ENCODE peak calls at places on chromosomes 12 and 14, in eight cellular contexts. D is effector memory CD4-positive, alpha-beta T cell; J is psoas muscle; H is aorta; R is CD8-positive, alpha-beta T cell; N is stomach; O is A549; L is lower lobe of right lung. K is an unnamed sample.

GRCh38 chr12:56087220-56087619 is 7.3 kb downstream of the ERBB3 start:
- DNase-seq in D (no peak), J (peak; percentile 49), H (peak; percentile 57), R (no peak), N (peak; percentile 97), O (peak; percentile 45), L (peak; percentile 94), K (peak; percentile 99)

GRCh38 chr12:112969547-112970306 is 8.6 kb upstream of the OAS2 start:
- DNase-seq in D (no peak), J (no peak), H (no peak), R (no peak), N (no peak), O (no peak), L (no peak), K (no peak)

GRCh38 chr14:91947196-91948184 is at the start of gene FBLN5:
- DNase-seq in D (no peak), J (peak; percentile 81), H (peak; percentile 83), R (peak; percentile 6), N (peak; percentile 60), O (peak; percentile 17), L (peak; percentile 79), K (peak; percentile 67)

GRCh38 chr12:116525418-116526001 is 33.7 kb upstream of the MAP1LC3B2 start:
- DNase-seq in D (no peak), J (peak; percentile 74), H (peak; percentile 90), R (no peak), N (peak; percentile 80), O (peak; percentile 87), L (no peak), K (peak; percentile 89)

GRCh38 chr12:106108187-106108816 is 30.5 kb downstream of the NUAK1 start:
- DNase-seq in D (no peak), J (no peak), H (no peak), R (no peak), N (no peak), O (peak; percentile 62), L (no peak), K (no peak)

GRCh38 chr12:3091650-3092207 is 14.6 kb downstream of the TSPAN9 start:
- DNase-seq in D (no peak), J (no peak), H (no peak), R (no peak), N (no peak), O (no peak), L (no peak), K (no peak)

GRCh38 chr14:58331111-58331510 is 32.8 kb downstream of the ARID4A start:
- DNase-seq in D (peak; percentile 84), J (peak; percentile 75), H (peak; percentile 92), R (peak; percentile 81), N (peak; percentile 87), O (peak; percentile 92), L (peak; percentile 70), K (peak; percentile 95)

GRCh38 chr12:129127771-129128170 is 274.5 kb downstream of the GLT1D1 start:
- DNase-seq in D (no peak), J (no peak), H (no peak), R (no peak), N (no peak), O (no peak), L (no peak), K (no peak)

GRCh38 chr12:130204441-130204840 is 42.2 kb downstream of the FZD10 start:
- DNase-seq in D (no peak), J (no peak), H (no peak), R (no peak), N (no peak), O (no peak), L (no peak), K (no peak)

GRCh38 chr12:45660330-45660729 is 69.2 kb upstream of the ARID2 start:
- DNase-seq in D (no peak), J (no peak), H (peak; percentile 55), R (no peak), N (peak; percentile 26), O (peak; percentile 37), L (no peak), K (peak; percentile 24)

GRCh38 chr14:36035675-36036074 is 140.8 kb downstream of the PTCSC3 start:
- DNase-seq in D (no peak), J (no peak), H (no peak), R (no peak), N (no peak), O (no peak), L (no peak), K (no peak)

GRCh38 chr14:75221797-75222196 is 45.4 kb upstream of the TMED10 start:
- DNase-seq in D (no peak), J (no peak), H (no peak), R (no peak), N (no peak), O (no peak), L (no peak), K (no peak)

GRCh38 chr14:92122351-92122677 is 545 bp downstream of the CPSF2 start:
- DNase-seq in D (no peak), J (no peak), H (no peak), R (no peak), N (no peak), O (peak; percentile 18), L (no peak), K (no peak)

GRCh38 chr12:80805106-80805505 is 88.4 kb downstream of the MYF5 start:
- DNase-seq in D (no peak), J (no peak), H (no peak), R (no peak), N (no peak), O (no peak), L (no peak), K (no peak)

GRCh38 chr14:95652690-95653089 is 33.5 kb upstream of the TCL1B start:
- DNase-seq in D (no peak), J (no peak), H (no peak), R (no peak), N (no peak), O (no peak), L (no peak), K (no peak)

GRCh38 chr14:97306133-97306784 is 509.1 kb downstream of the VRK1 start:
- DNase-seq in D (no peak), J (no peak), H (no peak), R (no peak), N (no peak), O (no peak), L (no peak), K (no peak)

DNA sequence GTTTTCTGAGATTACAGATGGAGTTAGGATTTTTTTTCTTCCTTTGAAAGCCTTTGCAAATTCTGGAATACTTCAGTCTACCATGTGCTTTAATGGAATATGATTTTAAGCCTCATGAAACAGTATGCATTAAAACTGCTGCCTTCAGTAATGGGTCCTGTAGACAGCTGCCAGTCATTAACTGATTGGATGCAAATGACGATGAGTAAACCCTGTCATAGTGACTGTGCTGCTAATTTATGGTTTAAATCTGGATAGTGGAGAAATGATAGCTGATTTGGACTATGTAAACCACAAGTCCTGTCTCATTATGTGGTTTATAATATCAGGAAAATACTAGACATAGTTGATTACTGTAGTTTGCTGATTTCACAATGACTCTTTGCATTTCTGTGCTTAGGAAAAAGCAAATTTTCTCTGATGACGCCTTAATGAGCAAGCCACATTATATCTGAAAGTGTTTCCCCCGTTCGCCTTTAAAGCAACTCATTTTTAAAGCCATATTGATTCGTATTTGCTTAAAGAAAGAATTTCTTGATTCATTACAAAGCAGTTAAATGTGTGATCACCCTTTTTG is 217.6 kb downstream of the TMTC2 start:
- DNase-seq in D (no peak), J (no peak), H (no peak), R (no peak), N (no peak), O (no peak), L (no peak), K (no peak)
- H3K4me1 ChIP-seq in D (no peaks in the 10 kb centered on the region), J (no peaks in the 10 kb centered on the region), H (no peaks in the 10 kb centered on the region), R (no peaks in the 10 kb centered on the region), N (no peaks in the 10 kb centered on the region), O (no peaks in the 10 kb centered on the region), L (no peaks in the 10 kb centered on the region), K (no peaks in the 10 kb centered on the region)

DNA sequence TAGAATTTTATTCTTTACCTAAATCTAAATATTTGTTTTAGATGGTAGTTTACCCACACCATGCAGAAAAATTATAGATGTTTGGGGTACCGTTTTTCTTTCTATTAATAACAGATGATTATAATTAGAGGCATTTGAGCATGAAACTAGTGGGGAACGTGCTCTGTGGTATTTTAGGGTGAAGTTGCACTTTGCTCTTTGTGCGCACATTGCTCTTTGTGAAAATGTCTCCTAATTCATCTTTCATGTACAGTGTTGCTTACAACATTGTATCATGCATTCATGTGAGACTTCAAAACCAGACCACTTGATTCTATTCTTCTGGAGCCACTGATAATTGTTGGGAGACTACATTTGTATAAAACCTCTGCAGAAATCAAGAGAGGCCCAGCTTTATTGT is 449.1 kb upstream of the RGS6 start:
- DNase-seq in D (no peak), J (no peak), H (no peak), R (no peak), N (no peak), O (no peak), L (no peak), K (no peak)
- H3K4me1 ChIP-seq in D (no peaks in the 10 kb centered on the region), J (no peaks in the 10 kb centered on the region), H (peaks cover 9% of the 10 kb centered on the region), R (no peaks in the 10 kb centered on the region), N (peaks cover 22% of the 10 kb centered on the region), O (no peaks in the 10 kb centered on the region), L (peaks cover 6% of the 10 kb centered on the region), K (no peaks in the 10 kb centered on the region)

GRCh38 chr12:57238854-57239554 is 9.5 kb downstream of the SHMT2 start:
- DNase-seq in D (peak; percentile 77), J (peak; percentile 91), H (peak; percentile 91), R (peak; percentile 82), N (peak; percentile 89), O (peak; percentile 92), L (peak; percentile 91), K (peak; percentile 85)

GRCh38 chr12:57240069-57240921 is 10.7 kb downstream of the STAC3 start:
- DNase-seq in D (peak; percentile 54), J (peak; percentile 64), H (no peak), R (peak; percentile 58), N (peak; percentile 52), O (peak; percentile 65), L (peak; percentile 69), K (peak; percentile 53)

GRCh38 chr12:57237952-57238853 is 8.7 kb downstream of the SHMT2 start:
- DNase-seq in D (no peak), J (peak; percentile 49), H (no peak), R (no peak), N (no peak), O (no peak), L (peak; percentile 49), K (no peak)

GRCh38 chr12:57240926-57241555 is 9.9 kb downstream of the STAC3 start:
- DNase-seq in D (no peak), J (peak; percentile 33), H (no peak), R (no peak), N (no peak), O (peak; percentile 59), L (no peak), K (no peak)

DNA sequence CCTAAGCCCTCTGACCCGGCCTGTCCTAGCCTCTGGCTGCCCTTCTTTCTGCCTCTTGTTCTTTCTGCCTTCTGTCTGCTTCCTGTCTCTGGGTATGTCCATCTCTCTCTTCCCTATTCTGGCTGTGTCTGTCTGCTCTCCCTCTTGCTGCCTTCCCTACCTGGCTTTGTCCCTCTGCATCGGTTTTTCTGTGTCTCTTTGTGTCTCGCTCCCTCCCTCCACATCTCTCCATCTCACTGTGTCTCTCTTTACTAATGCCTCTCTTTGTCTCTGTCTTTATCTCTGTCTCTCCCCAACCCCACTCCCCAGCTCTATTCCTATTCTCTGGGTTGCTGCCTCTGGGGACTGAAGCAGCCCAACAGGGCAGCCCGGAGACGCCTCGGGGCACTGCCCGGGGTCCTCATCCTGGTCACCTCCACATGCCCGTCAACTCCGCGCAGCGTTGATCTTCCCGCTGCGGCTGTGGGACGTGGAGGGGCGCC is 10.1 kb downstream of the SHMT2 start:
- DNase-seq in D (no peak), J (no peak), H (no peak), R (no peak), N (no peak), O (no peak), L (no peak), K (no peak)
- H3K4me1 ChIP-seq in D (peaks cover 74% of the 10 kb centered on the region), J (peaks cover 53% of the 10 kb centered on the region), H (no peaks in the 10 kb centered on the region), R (peaks cover 81% of the 10 kb centered on the region), N (peaks cover 92% of the 10 kb centered on the region), O (peaks cover 29% of the 10 kb centered on the region), L (peaks cover 69% of the 10 kb centered on the region), K (peaks cover 61% of the 10 kb centered on the region)

GRCh38 chr12:12445165-12445881 is 88.4 kb downstream of the BORCS5 start:
- DNase-seq in D (no peak), J (no peak), H (no peak), R (no peak), N (no peak), O (no peak), L (no peak), K (no peak)
- H3K4me1 ChIP-seq in D (peaks cover 41% of the 10 kb centered on the region), J (peaks cover 26% of the 10 kb centered on the region), H (no peaks in the 10 kb centered on the region), R (peaks cover 35% of the 10 kb centered on the region), N (peaks cover 66% of the 10 kb centered on the region), O (peaks cover 63% of the 10 kb centered on the region), L (peaks cover 35% of the 10 kb centered on the region), K (peaks cover 49% of the 10 kb centered on the region)